ENCODE peak calls at places on chromosome 1, in ten cellular contexts. S is T-cell; N is NCI-H774; E is stimulated activated CD4-positive, alpha-beta T cell treated with anti-CD3 and anti-CD28 coated beads, Interleukin-4, amount 100 ng/mL, for 4 hours; A is G401; K is adrenal gland; Z is germinal center; P is astrocyte of the spinal cord; W is fibroblast of lung; T is effector CD8-positive, alpha-beta T cell. D is an unnamed sample.
A peak's percentile ranks its signal among the peaks of the same experiment; 100 is the strongest.

GRCh38 chr1:79226963-79227362 is 220.4 kb upstream of the ADGRL4 start:
- DNase-seq in K (no peak), A (no peak), Z (no peak), T (no peak), P (no peak), E (no peak), W (no peak), S (no peak), N (no peak), D (no peak)

GRCh38 chr1:162561616-162562451 is at the start of gene UAP1:
- DNase-seq in P (peak; percentile 42), Z (peak; percentile 43), N (no peak), K (no peak), S (no peak), W (no peak), T (peak; percentile 37), A (peak; percentile 44), E (no peak), D (no peak)

GRCh38 chr1:23419180-23419579 is 5.4 kb downstream of the TCEA3 start:
- DNase-seq in P (no peak), K (no peak), S (no peak), N (no peak), E (no peak), T (no peak), A (no peak), Z (no peak), W (no peak), D (no peak)

GRCh38 chr1:53075761-53076163 is 13.7 kb downstream of the PODN start:
- DNase-seq in K (no peak), P (no peak), W (no peak), A (no peak), T (no peak), N (no peak), Z (no peak), S (no peak), E (no peak), D (no peak)

GRCh38 chr1:234962340-234962989 is 166.2 kb downstream of the TOMM20 start:
- DNase-seq in S (no peak), K (no peak), P (peak; percentile 99), N (no peak), A (no peak), E (no peak), W (peak; percentile 98), Z (peak; percentile 50), T (no peak), D (no peak)

GRCh38 chr1:26156285-26157038 is 2.4 kb upstream of the FAM110D start:
- DNase-seq in K (peak; percentile 52), A (no peak), Z (no peak), T (no peak), E (no peak), N (no peak), S (no peak), W (no peak), P (no peak), D (no peak)

GRCh38 chr1:157773723-157774350 is 3.1 kb downstream of the FCRL2 start:
- DNase-seq in S (no peak), N (no peak), W (no peak), Z (peak; percentile 76), A (no peak), T (no peak), P (no peak), E (no peak), K (no peak), D (no peak)

GRCh38 chr1:62528015-62528414 is 69.3 kb upstream of the ANGPTL3 start:
- DNase-seq in T (no peak), W (no peak), S (no peak), E (no peak), Z (peak; percentile 10), A (no peak), K (peak; percentile 19), N (no peak), P (no peak), D (no peak)

GRCh38 chr1:31781138-31782065 is 17.3 kb upstream of the ADGRB2 start:
- DNase-seq in N (no peak), W (no peak), T (no peak), K (no peak), S (no peak), E (no peak), Z (no peak), A (no peak), P (no peak), D (no peak)

GRCh38 chr1:108644984-108645383 is 15.9 kb downstream of the HENMT1 start:
- DNase-seq in A (no peak), W (no peak), K (no peak), T (peak; percentile 7), P (no peak), E (no peak), N (no peak), S (peak; percentile 54), Z (no peak), D (no peak)

GRCh38 chr1:116461723-116462122 is 88.7 kb downstream of the ATP1A1 start:
- DNase-seq in W (no peak), S (no peak), Z (no peak), E (no peak), K (no peak), N (no peak), A (no peak), P (no peak), T (no peak), D (no peak)

GRCh38 chr1:93710949-93711591 is 29.4 kb upstream of the BCAR3 start:
- DNase-seq in Z (no peak), P (no peak), K (no peak), S (no peak), N (no peak), T (no peak), A (no peak), W (no peak), E (no peak), D (no peak)

GRCh38 chr1:234970731-234971476 is 157.7 kb downstream of the TOMM20 start:
- DNase-seq in S (no peak), P (peak; percentile 99), T (no peak), N (peak; percentile 29), E (no peak), A (peak; percentile 43), Z (no peak), W (peak; percentile 99), K (peak; percentile 77), D (no peak)

GRCh38 chr1:102970496-102971078 is 137.7 kb downstream of the COL11A1 start:
- DNase-seq in A (peak; percentile 15), N (no peak), K (peak; percentile 17), W (peak; percentile 78), S (no peak), Z (peak; percentile 7), P (peak; percentile 64), T (no peak), E (no peak), D (no peak)

GRCh38 chr1:61518670-61519400 is 206.1 kb downstream of the TM2D1 start:
- DNase-seq in E (no peak), K (no peak), T (no peak), N (no peak), W (peak; percentile 6), Z (no peak), A (no peak), S (no peak), P (no peak), D (no peak)

GRCh38 chr1:59560807-59561450 is 253.8 kb upstream of the HOOK1 start:
- DNase-seq in N (no peak), P (no peak), S (no peak), T (no peak), W (no peak), K (no peak), Z (no peak), E (no peak), A (no peak), D (no peak)

GRCh38 chr1:115782571-115783281 is 14.2 kb upstream of the CASQ2 start:
- DNase-seq in P (peak; percentile 59), S (no peak), T (no peak), K (no peak), A (no peak), E (no peak), N (no peak), Z (no peak), W (peak; percentile 55), D (no peak)

GRCh38 chr1:59879556-59879955 is 47.0 kb downstream of the CYP2J2 start:
- DNase-seq in A (peak; percentile 31), T (peak; percentile 44), S (peak; percentile 39), W (peak; percentile 75), P (peak; percentile 67), K (peak; percentile 60), Z (no peak), N (no peak), E (peak; percentile 21), D (peak; percentile 57)

GRCh38 chr1:100995196-100995983 is 30.2 kb downstream of the DPH5 start:
- DNase-seq in Z (no peak), E (no peak), S (no peak), N (no peak), W (peak; percentile 53), K (no peak), T (no peak), P (no peak), A (no peak), D (no peak)

GRCh38 chr1:93328809-93329477 is 16.8 kb upstream of the DR1 start:
- DNase-seq in N (no peak), K (no peak), A (no peak), W (peak; percentile 72), Z (no peak), P (no peak), S (no peak), T (no peak), E (no peak), D (no peak)

GRCh38 chr1:82449671-82450070 is 648.9 kb downstream of the ADGRL2 start:
- DNase-seq in A (no peak), K (no peak), E (no peak), Z (no peak), N (no peak), T (no peak), S (no peak), W (no peak), P (peak; percentile 54), D (no peak)

GRCh38 chr1:170864784-170865538 is 70.4 kb upstream of the MROH9 start:
- DNase-seq in A (no peak), P (peak; percentile 2), Z (no peak), W (no peak), K (no peak), E (no peak), T (no peak), N (peak; percentile 28), S (no peak), D (no peak)

GRCh38 chr1:30596891-30597290 is 126.5 kb downstream of the MATN1 start:
- DNase-seq in Z (no peak), P (no peak), W (no peak), T (no peak), A (no peak), S (no peak), K (no peak), N (no peak), E (no peak), D (no peak)

GRCh38 chr1:170204121-170204520 is 58.4 kb downstream of the NTMT2 start:
- DNase-seq in T (no peak), K (no peak), S (no peak), A (no peak), N (no peak), Z (no peak), E (no peak), W (no peak), P (no peak), D (no peak)

GRCh38 chr1:17892851-17893250 is 137.7 kb downstream of the ACTL8 start:
- DNase-seq in T (no peak), Z (no peak), A (no peak), E (no peak), W (no peak), N (no peak), P (no peak), K (no peak), S (no peak), D (no peak)

GRCh38 chr1:111399792-111400610 is 27.5 kb downstream of the OVGP1 start:
- DNase-seq in A (peak; percentile 49), S (peak; percentile 10), K (peak; percentile 36), W (peak; percentile 73), N (peak; percentile 32), Z (peak; percentile 40), P (peak; percentile 47), E (peak; percentile 25), T (peak; percentile 4), D (peak; percentile 68)

GRCh38 chr1:234938924-234939323 is 189.7 kb downstream of the TOMM20 start:
- DNase-seq in K (no peak), T (no peak), N (no peak), E (no peak), S (no peak), W (no peak), Z (no peak), A (no peak), P (no peak), D (no peak)

D was measured in omental fat pad.